ENCODE peak calls at places on chromosomes 1 and 21, in five cellular contexts. T is lower leg skin, H is AG09319, Y is B cell, D is neural progenitor cell. E is an unnamed sample.

GRCh38 chr1:215444715-215445414 is 122.2 kb upstream of the KCTD3 start:
- DNase-seq in T (no peak), Y (no peak), D (no peak), H (no peak), E (no peak)

GRCh38 chr21:43646550-43647260 is 12.6 kb downstream of the HSF2BP start:
- DNase-seq in H (peak; percentile 75), D (peak; percentile 93), Y (peak; percentile 90), T (peak; percentile 92), E (peak; percentile 67)

GRCh38 chr1:101338714-101339430 is 102.1 kb downstream of the S1PR1 start:
- DNase-seq in H (no peak), Y (no peak), T (no peak), D (no peak), E (no peak)

GRCh38 chr1:229006121-229006870 is 264.6 kb upstream of the RAB4A start:
- DNase-seq in Y (no peak), D (no peak), H (no peak), T (no peak), E (no peak)

GRCh38 chr1:166174108-166174507 is 7.3 kb upstream of the FAM78B start:
- DNase-seq in D (no peak), H (no peak), T (no peak), Y (no peak), E (no peak)

GRCh38 chr21:34882719-34883131 is 166.4 kb downstream of the RUNX1 start:
- DNase-seq in H (no peak), T (no peak), Y (peak; percentile 52), D (no peak), E (no peak)

GRCh38 chr1:35426097-35426586 is 131.1 kb downstream of the KIAA0319L start:
- DNase-seq in T (no peak), Y (no peak), D (no peak), H (no peak), E (no peak)

GRCh38 chr1:172499636-172500141 is 33.3 kb upstream of the SUCO start:
- DNase-seq in H (no peak), T (peak; percentile 54), D (no peak), Y (no peak), E (peak; percentile 3)

GRCh38 chr1:15411593-15412487 is 2.2 kb downstream of the EFHD2 start:
- DNase-seq in Y (peak; percentile 86), H (no peak), T (peak; percentile 55), D (no peak), E (no peak)

GRCh38 chr1:206106328-206107167 is 10.6 kb downstream of the AVPR1B start:
- DNase-seq in T (peak; percentile 84), Y (peak; percentile 89), D (peak; percentile 84), H (peak; percentile 50), E (peak; percentile 55)

GRCh38 chr1:27296773-27297214 is 25.2 kb upstream of the TMEM222 start:
- DNase-seq in Y (peak; percentile 75), D (peak; percentile 79), T (peak; percentile 49), H (no peak), E (no peak)

GRCh38 chr1:212700892-212701819 is 1.5 kb upstream of the BATF3 start:
- DNase-seq in Y (peak; percentile 40), D (peak; percentile 70), H (no peak), T (peak; percentile 40), E (no peak)

GRCh38 chr1:115458426-115459114 is 120.5 kb upstream of the NGF start:
- DNase-seq in H (no peak), T (no peak), D (no peak), Y (no peak), E (no peak)

GRCh38 chr1:89822999-89823628 is 2.3 kb downstream of the LRRC8D start:
- DNase-seq in T (no peak), Y (no peak), D (no peak), H (peak; percentile 37), E (no peak)

GRCh38 chr1:215114154-215114933 is 31.8 kb downstream of the KCNK2 start:
- DNase-seq in D (no peak), T (no peak), H (peak; percentile 42), Y (no peak), E (no peak)

GRCh38 chr1:94058766-94059165 is 62.2 kb downstream of the ABCA4 start:
- DNase-seq in T (no peak), Y (no peak), D (no peak), H (no peak), E (no peak)

GRCh38 chr1:11929849-11930248 is 3.6 kb upstream of the KIAA2013 start:
- DNase-seq in Y (no peak), T (peak; percentile 79), D (no peak), H (no peak), E (no peak)

GRCh38 chr21:45001134-45002095 is 61.6 kb downstream of the SLX9 start:
- DNase-seq in D (no peak), T (no peak), Y (no peak), H (peak; percentile 59), E (no peak)

GRCh38 chr1:200386416-200386815 is 23.4 kb downstream of the ZNF281 start:
- DNase-seq in H (no peak), T (no peak), D (no peak), Y (no peak), E (no peak)

GRCh38 chr1:84972377-84972987 is 24.4 kb downstream of the MCOLN2 start:
- DNase-seq in T (no peak), Y (no peak), D (no peak), H (no peak), E (no peak)

GRCh38 chr1:60998786-60999185 is 83.6 kb upstream of the NFIA start:
- DNase-seq in T (no peak), H (no peak), D (no peak), Y (no peak), E (no peak)

GRCh38 chr1:157105988-157106812 is 6.6 kb upstream of the ETV3L start:
- DNase-seq in H (peak; percentile 15), D (no peak), T (no peak), Y (peak; percentile 36), E (peak; percentile 18)

GRCh38 chr1:196933531-196934189 is 9.9 kb upstream of the CFHR2 start:
- DNase-seq in Y (peak; percentile 0), T (no peak), D (no peak), H (no peak), E (no peak)

GRCh38 chr1:56424744-56425493 is 154.4 kb downstream of the PLPP3 start:
- DNase-seq in Y (peak; percentile 74), T (peak; percentile 40), D (peak; percentile 88), H (no peak), E (no peak)

GRCh38 chr21:44914176-44914874 is 6.4 kb downstream of the ITGB2 start:
- DNase-seq in T (no peak), H (no peak), D (no peak), Y (peak; percentile 58), E (no peak)

GRCh38 chr1:29245876-29246275 is 9.6 kb downstream of the PTPRU start:
- DNase-seq in T (no peak), D (peak; percentile 50), Y (no peak), H (no peak), E (no peak)
- TF ChIP-seq CTCF in T (no peak), D (peak; percentile 60), Y (peak; percentile 25), H (peak; percentile 56), E (peak; percentile 52)

GRCh38 chr1:233916706-233917105 is 12.2 kb downstream of the SLC35F3 start:
- DNase-seq in D (no peak), Y (no peak), H (no peak), T (no peak), E (no peak)
- TF ChIP-seq CTCF in D (no peak), Y (no peak), H (no peak), T (no peak), E (no peak)

GRCh38 chr1:17696417-17697301 is 58.5 kb upstream of the ACTL8 start:
- DNase-seq in Y (no peak), D (peak; percentile 73), H (peak; percentile 12), T (no peak), E (no peak)
- TF ChIP-seq CTCF in Y (no peak), D (peak; percentile 60), H (peak; percentile 39), T (no peak), E (no peak)

GRCh38 chr1:168386492-168386891 is 105.8 kb downstream of the TBX19 start:
- DNase-seq in D (no peak), H (no peak), Y (no peak), T (no peak), E (no peak)

GRCh38 chr1:168391759-168392681 is 111.3 kb downstream of the TBX19 start:
- DNase-seq in Y (no peak), H (no peak), D (no peak), T (no peak), E (no peak)

GRCh38 chr1:168390261-168390660 is 109.6 kb downstream of the TBX19 start:
- DNase-seq in D (no peak), H (no peak), T (no peak), Y (no peak), E (no peak)

GRCh38 chr1:168387781-168388760 is 107.4 kb downstream of the TBX19 start:
- DNase-seq in T (no peak), D (no peak), Y (no peak), H (no peak), E (no peak)

GRCh38 chr1:168386949-168387586 is 106.4 kb downstream of the TBX19 start:
- DNase-seq in D (peak; percentile 68), T (no peak), Y (peak; percentile 40), H (no peak), E (no peak)
- TF ChIP-seq CTCF in D (no peak), T (no peak), Y (no peak), H (no peak), E (no peak)

DNA sequence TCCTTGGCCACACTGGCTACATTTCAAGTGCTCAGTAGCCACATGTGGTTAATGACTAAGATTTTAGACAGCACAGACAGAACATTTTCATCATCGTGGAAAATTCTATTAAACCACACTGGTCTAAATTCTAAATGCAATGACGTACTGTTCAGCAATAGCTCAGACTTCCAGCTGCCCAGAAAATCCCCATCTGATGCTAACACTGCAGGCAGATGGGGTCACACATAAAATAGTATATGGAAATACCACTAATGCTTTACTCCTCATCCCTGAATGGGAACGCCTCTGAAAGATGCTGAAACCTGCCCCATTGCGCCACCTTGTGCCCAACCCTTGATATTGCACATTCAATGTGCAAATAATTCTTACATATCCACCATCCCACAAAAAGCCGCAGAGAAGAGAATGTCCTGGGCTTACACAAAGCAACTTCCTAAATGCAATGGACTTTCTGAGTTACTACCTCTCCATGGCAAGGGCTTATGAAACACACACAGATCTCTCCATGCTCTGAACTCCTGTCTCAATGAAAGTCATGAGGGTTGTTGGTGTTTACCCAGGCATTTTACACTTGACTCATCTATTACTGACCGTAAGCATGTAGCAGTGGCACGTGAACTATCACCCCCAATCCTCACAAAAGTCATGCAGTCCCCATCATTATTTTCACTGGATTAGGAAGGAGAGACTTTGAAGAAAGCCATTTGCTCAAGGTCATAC is 20.3 kb upstream of the SLC5A9 start:
- DNase-seq in D (peak; percentile 74), Y (peak; percentile 55), T (peak; percentile 70), H (peak; percentile 20), E (no peak)
- TF ChIP-seq CTCF in D (peak; percentile 90), Y (peak; percentile 91), T (no peak), H (peak; percentile 86), E (peak; percentile 79)

GRCh38 chr1:202656057-202656456 is 54.2 kb downstream of the SYT2 start:
- DNase-seq in H (no peak), T (no peak), Y (no peak), D (peak; percentile 78), E (no peak)
- TF ChIP-seq CTCF in H (peak; percentile 1), T (no peak), Y (no peak), D (peak; percentile 63), E (peak; percentile 31)

E was measured in GM12864.